ENCODE peak calls at places on chromosomes 5 and 9, in eight cellular contexts. H is ACHN; V is CD4-positive, CD25-positive, alpha-beta regulatory T cell; U is iris pigment epithelial cell; K is globus pallidus; R is AG10803; L is H9; Y is skeletal muscle cell. C is an unnamed sample.

GRCh38 chr9:70421020-70421271 is 6.5 kb upstream of the KLF9 start:
- DNase-seq in H (no peak), V (no peak), U (no peak), K (no peak), R (no peak), L (no peak), Y (no peak), C (no peak)

GRCh38 chr9:129619787-129620668 is 873 bp downstream of the C9orf50 start:
- DNase-seq in H (peak), V (no peak), U (no peak), K (no peak), R (peak), L (peak), Y (no peak), C (no peak)

GRCh38 chr9:120366646-120367019 is 213.3 kb downstream of the CDK5RAP2 start:
- DNase-seq in H (peak), V (no peak), U (peak), K (no peak), R (peak), L (peak), Y (peak), C (no peak)

GRCh38 chr9:33473216-33473615 is 508 bp downstream of the NOL6 start:
- DNase-seq in H (no peak), V (no peak), U (no peak), K (no peak), R (no peak), L (no peak), Y (no peak), C (no peak)

GRCh38 chr5:66362676-66363075 is 218.6 kb downstream of the SREK1 start:
- DNase-seq in H (no peak), V (no peak), U (no peak), K (no peak), R (no peak), L (no peak), Y (no peak), C (no peak)

GRCh38 chr5:171388816-171389168 is 1.1 kb downstream of the NPM1 start:
- DNase-seq in H (no peak), V (peak), U (no peak), K (no peak), R (no peak), L (no peak), Y (no peak), C (no peak)

GRCh38 chr5:179616002-179616594 is 7.4 kb downstream of the HNRNPH1 start:
- DNase-seq in H (no peak), V (no peak), U (no peak), K (no peak), R (no peak), L (no peak), Y (no peak), C (no peak)

GRCh38 chr5:36944607-36945225 is 68.1 kb downstream of the NIPBL start:
- DNase-seq in H (peak), V (peak), U (peak), K (peak), R (peak), L (no peak), Y (no peak), C (peak)

GRCh38 chr5:23367863-23368262 is 139.5 kb upstream of the PRDM9 start:
- DNase-seq in H (no peak), V (no peak), U (peak), K (no peak), R (no peak), L (no peak), Y (no peak), C (no peak)

GRCh38 chr9:133708770-133709611 is 29.2 kb downstream of the SARDH start:
- DNase-seq in H (no peak), V (peak), U (no peak), K (no peak), R (no peak), L (no peak), Y (no peak), C (peak)

GRCh38 chr9:94804917-94805544 is 78.5 kb downstream of the AOPEP start:
- DNase-seq in H (no peak), V (no peak), U (no peak), K (no peak), R (no peak), L (no peak), Y (no peak), C (no peak)

GRCh38 chr5:65186646-65187227 is 295.0 kb downstream of the ADAMTS6 start:
- DNase-seq in H (no peak), V (peak), U (peak), K (no peak), R (peak), L (no peak), Y (no peak), C (no peak)

GRCh38 chr9:133640580-133641395 is 4.6 kb downstream of the DBH start:
- DNase-seq in H (no peak), V (no peak), U (no peak), K (no peak), R (no peak), L (no peak), Y (no peak), C (no peak)

GRCh38 chr5:55650391-55650790 is 61.7 kb downstream of the SLC38A9 start:
- DNase-seq in H (no peak), V (peak), U (peak), K (no peak), R (peak), L (no peak), Y (peak), C (no peak)

GRCh38 chr9:97570899-97571298 is 62.3 kb downstream of the TSTD2 start:
- DNase-seq in H (no peak), V (no peak), U (no peak), K (peak), R (peak), L (no peak), Y (no peak), C (peak)

GRCh38 chr9:88781500-88782391 is 209.5 kb upstream of the S1PR3 start:
- DNase-seq in H (no peak), V (no peak), U (peak), K (no peak), R (no peak), L (peak), Y (no peak), C (no peak)

GRCh38 chr9:124574944-124575343 is 67.7 kb upstream of the NR5A1 start:
- DNase-seq in H (peak), V (peak), U (peak), K (no peak), R (peak), L (no peak), Y (peak), C (no peak)

GRCh38 chr9:109497193-109498165 is 628 bp downstream of the PTPN3 start:
- DNase-seq in H (peak), V (no peak), U (no peak), K (no peak), R (no peak), L (no peak), Y (no peak), C (no peak)

GRCh38 chr9:13279284-13280162 is at the start of gene MPDZ:
- DNase-seq in H (peak), V (no peak), U (peak), K (peak), R (peak), L (peak), Y (peak), C (peak)

GRCh38 chr9:93651521-93651950 is 75.2 kb downstream of the PHF2 start:
- DNase-seq in H (no peak), V (no peak), U (no peak), K (no peak), R (no peak), L (no peak), Y (no peak), C (no peak)

GRCh38 chr5:82812575-82812974 is 264.6 kb downstream of the TMEM167A start:
- DNase-seq in H (no peak), V (no peak), U (peak), K (no peak), R (peak), L (no peak), Y (peak), C (no peak)

GRCh38 chr5:108983456-108984092 is 235.9 kb downstream of the FER start:
- DNase-seq in H (no peak), V (no peak), U (peak), K (no peak), R (peak), L (no peak), Y (peak), C (peak)

GRCh38 chr5:55160493-55161209 is 680 bp downstream of the GPX8 start:
- DNase-seq in H (peak), V (no peak), U (peak), K (no peak), R (peak), L (peak), Y (peak), C (no peak)

GRCh38 chr5:134503088-134503936 is 22.2 kb upstream of the JADE2 start:
- DNase-seq in H (peak), V (peak), U (peak), K (no peak), R (peak), L (peak), Y (peak), C (no peak)

GRCh38 chr9:122360891-122361290 is 9.9 kb upstream of the PTGS1 start:
- DNase-seq in H (no peak), V (no peak), U (peak), K (no peak), R (peak), L (no peak), Y (no peak), C (no peak)

GRCh38 chr5:55868846-55869245 is 17.7 kb downstream of the IL31RA start:
- DNase-seq in H (peak), V (no peak), U (peak), K (no peak), R (peak), L (no peak), Y (peak), C (no peak)

GRCh38 chr9:101460965-101461364 is 25.4 kb upstream of the ALDOB start:
- DNase-seq in H (no peak), V (no peak), U (no peak), K (no peak), R (no peak), L (no peak), Y (no peak), C (no peak)

GRCh38 chr9:69097053-69097452 is 61.5 kb downstream of the FXN start:
- DNase-seq in H (peak), V (no peak), U (peak), K (no peak), R (peak), L (no peak), Y (peak), C (no peak)

GRCh38 chr5:154779105-154779504 is 23.9 kb downstream of the LARP1 start:
- DNase-seq in H (peak), V (no peak), U (peak), K (no peak), R (peak), L (no peak), Y (peak), C (no peak)

GRCh38 chr5:149605998-149606721 is 24.9 kb downstream of the ARHGEF37 start:
- DNase-seq in H (peak), V (peak), U (peak), K (no peak), R (peak), L (no peak), Y (peak), C (no peak)

GRCh38 chr9:38082456-38083287 is 13.6 kb upstream of the SHB start:
- DNase-seq in H (no peak), V (no peak), U (no peak), K (no peak), R (peak), L (no peak), Y (no peak), C (no peak)

GRCh38 chr9:132214027-132214622 is 52.3 kb downstream of the NTNG2 start:
- DNase-seq in H (peak), V (no peak), U (peak), K (peak), R (peak), L (peak), Y (peak), C (peak)

GRCh38 chr5:165876538-165876937 is 2371.1 kb downstream of the MAT2B start:
- DNase-seq in H (no peak), V (no peak), U (no peak), K (no peak), R (no peak), L (no peak), Y (no peak), C (no peak)

GRCh38 chr5:54792611-54793404 is 192.6 kb downstream of the ESM1 start:
- DNase-seq in H (no peak), V (no peak), U (no peak), K (no peak), R (peak), L (no peak), Y (no peak), C (no peak)

GRCh38 chr9:131398204-131398603 is 4.3 kb downstream of the PRRC2B start:
- DNase-seq in H (no peak), V (peak), U (no peak), K (no peak), R (no peak), L (no peak), Y (no peak), C (no peak)

GRCh38 chr9:128628471-128629048 is 28.1 kb downstream of the DYNC2I2 start:
- DNase-seq in H (no peak), V (no peak), U (no peak), K (peak), R (no peak), L (no peak), Y (no peak), C (peak)

GRCh38 chr9:36316049-36316448 is 57.8 kb upstream of the GNE start:
- DNase-seq in H (no peak), V (no peak), U (no peak), K (peak), R (no peak), L (no peak), Y (no peak), C (no peak)

C was measured in putamen.